ENCODE peak calls at places on chromosomes 4 and X, in ten cellular contexts. J is uterus, U is tibial artery, T is choroid plexus epithelial cell, S is AG04450, V is ascending aorta, E is transverse colon, D is cardiac fibroblast, O is HL-60, W is heart right ventricle. F is an unnamed sample.
A peak's percentile ranks its signal among the peaks of the same experiment; 100 is the strongest.

GRCh38 chr4:139902328-139903217 is 237.0 kb downstream of the MGST2 start:
- DNase-seq in J (peak; percentile 42), U (no peak), T (peak; percentile 40), S (no peak), V (no peak), E (no peak), D (no peak), O (no peak), W (no peak), F (peak; percentile 24)

GRCh38 chr4:146032234-146032860 is 93.7 kb upstream of the ZNF827 start:
- DNase-seq in J (no peak), U (no peak), T (no peak), S (no peak), V (no peak), E (peak; percentile 22), D (no peak), O (no peak), W (no peak), F (no peak)

GRCh38 chr4:62449538-62449937 is 1249.4 kb downstream of the ADGRL3 start:
- DNase-seq in J (no peak), U (no peak), T (no peak), S (no peak), V (no peak), E (no peak), D (no peak), O (no peak), W (no peak), F (no peak)

GRCh38 chrX:139889760-139890159 is 43.1 kb downstream of the ATP11C start:
- DNase-seq in J (no peak), U (no peak), T (peak; percentile 42), S (no peak), V (no peak), E (no peak), D (peak; percentile 29), O (no peak), W (no peak), F (no peak)

GRCh38 chr4:38723726-38724506 is 58.9 kb downstream of the TLR10 start:
- DNase-seq in J (no peak), U (no peak), T (no peak), S (no peak), V (no peak), E (peak; percentile 28), D (peak; percentile 59), O (no peak), W (no peak), F (peak; percentile 21)

GRCh38 chrX:136708348-136708747 is 60.4 kb downstream of the CD40LG start:
- DNase-seq in J (no peak), U (no peak), T (peak; percentile 43), S (no peak), V (no peak), E (no peak), D (peak; percentile 15), O (no peak), W (no peak), F (no peak)

GRCh38 chr4:17027495-17027894 is 129.1 kb upstream of the LDB2 start:
- DNase-seq in J (no peak), U (no peak), T (peak; percentile 93), S (peak; percentile 88), V (no peak), E (no peak), D (peak; percentile 96), O (no peak), W (no peak), F (peak; percentile 85)

GRCh38 chrX:6163761-6164160 is 64.9 kb downstream of the NLGN4X start:
- DNase-seq in J (no peak), U (no peak), T (no peak), S (no peak), V (no peak), E (no peak), D (no peak), O (no peak), W (no peak), F (peak; percentile 11)

GRCh38 chrX:115906881-115907280 is 263.7 kb upstream of the AGTR2 start:
- DNase-seq in J (no peak), U (no peak), T (no peak), S (no peak), V (no peak), E (no peak), D (no peak), O (no peak), W (no peak), F (no peak)

GRCh38 chr4:114237997-114238396 is 258.6 kb upstream of the ARSJ start:
- DNase-seq in J (no peak), U (no peak), T (peak; percentile 40), S (no peak), V (no peak), E (no peak), D (no peak), O (no peak), W (no peak), F (no peak)

GRCh38 chr4:40576651-40577480 is 52.8 kb downstream of the RBM47 start:
- DNase-seq in J (peak; percentile 39), U (peak; percentile 86), T (peak; percentile 72), S (peak; percentile 62), V (peak; percentile 66), E (peak; percentile 82), D (peak; percentile 97), O (peak; percentile 99), W (peak; percentile 80), F (peak; percentile 75)

GRCh38 chr4:15427715-15428114 is at the start of gene C1QTNF7:
- DNase-seq in J (no peak), U (no peak), T (no peak), S (no peak), V (no peak), E (no peak), D (no peak), O (no peak), W (no peak), F (peak; percentile 60)

GRCh38 chr4:67198757-67199156 is 346.5 kb downstream of the CENPC start:
- DNase-seq in J (no peak), U (no peak), T (peak; percentile 50), S (no peak), V (no peak), E (no peak), D (peak; percentile 69), O (peak; percentile 5), W (no peak), F (no peak)

GRCh38 chr4:41580007-41580406 is 42.0 kb downstream of the LIMCH1 start:
- DNase-seq in J (no peak), U (no peak), T (no peak), S (no peak), V (no peak), E (no peak), D (no peak), O (no peak), W (no peak), F (no peak)

GRCh38 chr4:123350726-123351125 is 45.9 kb upstream of the SPRY1 start:
- DNase-seq in J (no peak), U (no peak), T (no peak), S (no peak), V (no peak), E (no peak), D (no peak), O (no peak), W (no peak), F (no peak)

GRCh38 chr4:123352240-123352945 is 44.2 kb upstream of the SPRY1 start:
- DNase-seq in J (no peak), U (no peak), T (peak; percentile 59), S (no peak), V (no peak), E (no peak), D (peak; percentile 61), O (no peak), W (peak; percentile 45), F (peak; percentile 40)

GRCh38 chr4:123352966-123353365 is 43.6 kb upstream of the SPRY1 start:
- DNase-seq in J (no peak), U (no peak), T (no peak), S (no peak), V (no peak), E (no peak), D (no peak), O (no peak), W (no peak), F (no peak)

GRCh38 chr4:123350191-123350544 is 46.4 kb upstream of the SPRY1 start:
- DNase-seq in J (no peak), U (no peak), T (peak; percentile 53), S (no peak), V (no peak), E (peak; percentile 36), D (peak; percentile 46), O (no peak), W (no peak), F (peak; percentile 34)

GRCh38 chr4:123351713-123352112 is 44.9 kb upstream of the SPRY1 start:
- DNase-seq in J (no peak), U (no peak), T (no peak), S (no peak), V (no peak), E (no peak), D (no peak), O (no peak), W (no peak), F (no peak)
- H3K4me3 ChIP-seq in J (no peak overlapping the region), U (no peak overlapping the region), T (peak overlapping the region; percentile 26), S (no peak overlapping the region), V (no peak overlapping the region), E (no peak overlapping the region), D (no peak overlapping the region), O (no peak overlapping the region), W (no peak overlapping the region), F (no peak overlapping the region)

GRCh38 chr4:44725861-44726820 is at the start of gene GNPDA2:
- DNase-seq in J (peak; percentile 92), U (peak; percentile 95), T (peak; percentile 92), S (peak; percentile 79), V (peak; percentile 71), E (peak; percentile 90), D (peak; percentile 94), O (peak; percentile 73), W (peak; percentile 92), F (peak; percentile 90)
- TF ChIP-seq CTCF in J (no peak), U (no peak), T (peak; percentile 39), S (no peak), V (peak; percentile 41), E (no peak), D (peak; percentile 8), O (no peak), W (peak; percentile 49), F (peak; percentile 25)

DNA sequence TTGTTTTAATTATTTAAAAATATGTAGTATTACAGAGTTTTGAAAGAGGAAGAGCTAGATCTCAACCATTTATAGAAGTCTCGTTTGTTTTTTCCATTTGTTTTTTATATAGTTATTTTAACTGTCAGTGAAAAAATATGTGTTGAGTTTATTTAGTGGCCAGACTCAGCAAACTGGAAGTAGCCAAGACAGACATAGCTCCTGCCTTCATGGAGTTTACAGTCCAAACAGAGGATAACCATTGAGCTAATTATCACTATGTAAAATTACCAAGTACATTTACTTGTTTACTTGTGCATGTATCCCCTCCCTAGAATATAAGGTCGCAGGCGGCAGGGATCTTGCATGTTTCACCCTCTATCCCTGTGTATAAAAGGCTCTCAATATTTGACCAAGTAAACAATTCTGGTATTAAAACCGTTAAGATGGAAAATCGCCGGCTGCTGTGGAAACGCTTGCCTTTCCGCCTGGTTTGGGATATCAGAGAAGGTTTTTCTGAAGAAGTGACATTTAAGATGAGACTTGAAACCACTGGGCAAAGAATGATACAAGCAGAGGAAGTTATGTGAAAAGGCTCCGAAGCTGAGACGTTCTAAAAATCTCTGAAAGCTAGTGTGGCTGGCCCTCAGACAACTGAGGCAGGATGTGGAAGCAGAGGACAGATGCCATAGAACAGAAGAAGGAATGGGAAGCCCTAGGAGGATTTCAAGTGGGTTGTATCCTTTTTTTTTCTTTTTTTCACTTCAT is 1.3 kb upstream of the CCNI start:
- DNase-seq in J (no peak), U (no peak), T (no peak), S (no peak), V (no peak), E (no peak), D (no peak), O (no peak), W (no peak), F (no peak)
- H3K4me3 ChIP-seq in J (peak overlapping the region; percentile 78), U (peak overlapping the region; percentile 77), T (peak overlapping the region; percentile 84), S (peak overlapping the region; percentile 82), V (peak overlapping the region; percentile 97), E (no peak overlapping the region), D (peak overlapping the region; percentile 66), O (peak overlapping the region; percentile 54), W (peak overlapping the region; percentile 72), F (peak overlapping the region; percentile 87)

GRCh38 chrX:84189125-84189524 is 1.1 kb upstream of the RPS6KA6 start:
- DNase-seq in J (no peak), U (no peak), T (no peak), S (no peak), V (no peak), E (no peak), D (no peak), O (no peak), W (no peak), F (no peak)
- TF ChIP-seq CTCF in J (no peak), U (no peak), T (no peak), S (no peak), V (no peak), E (no peak), D (no peak), O (no peak), W (no peak), F (no peak)

F was measured in fibroblast of villous mesenchyme.